ENCODE peak calls at places on chromosomes 12 and 14, in six cellular contexts. S, O, A, L, P and F are unnamed samples.

GRCh38 chr12:39230086-39230485 is 212.8 kb downstream of the KIF21A start:
- DNase-seq in S (no peak), O (no peak), A (no peak), L (no peak), P (no peak), F (peak; percentile 76)

GRCh38 chr12:52627395-52628110 is 9.2 kb upstream of the KRT73 start:
- DNase-seq in S (no peak), O (no peak), A (no peak), L (peak; percentile 2), P (no peak), F (no peak)

GRCh38 chr12:26327975-26328635 is 132.7 kb downstream of the SSPN start:
- DNase-seq in S (no peak), O (no peak), A (no peak), L (no peak), P (no peak), F (no peak)

GRCh38 chr12:104669851-104670337 is 213.1 kb downstream of the CHST11 start:
- DNase-seq in S (no peak), O (no peak), A (no peak), L (peak; percentile 48), P (no peak), F (no peak)

GRCh38 chr12:30531731-30532678 is 163.7 kb downstream of the IPO8 start:
- DNase-seq in S (no peak), O (no peak), A (no peak), L (no peak), P (no peak), F (no peak)

GRCh38 chr12:120121766-120122293 is 5.3 kb upstream of the RAB35 start:
- DNase-seq in S (no peak), O (no peak), A (no peak), L (peak; percentile 48), P (peak; percentile 30), F (no peak)

GRCh38 chr12:130280226-130280625 is 57.5 kb upstream of the PIWIL1 start:
- DNase-seq in S (no peak), O (no peak), A (peak; percentile 3), L (peak; percentile 20), P (no peak), F (no peak)

GRCh38 chr14:102878174-102878969 is 44.1 kb upstream of the AMN start:
- DNase-seq in S (peak; percentile 24), O (no peak), A (no peak), L (no peak), P (no peak), F (no peak)